ENCODE peak calls at places on chromosome 4, in ten cellular contexts. Y, O, G, S, U, P, B, V, I and J are unnamed samples.

GRCh38 chr4:99811117-99811516 is 5.5 kb upstream of the DAPP1 start:
- DNase-seq in Y (no peak), O (no peak), G (no peak), S (no peak), U (no peak), P (no peak), B (no peak), V (no peak), I (no peak), J (no peak)

GRCh38 chr4:153776601-153777000 is 12.3 kb downstream of the SFRP2 start:
- DNase-seq in Y (no peak), O (no peak), G (no peak), S (no peak), U (no peak), P (no peak), B (no peak), V (no peak), I (no peak), J (no peak)

GRCh38 chr4:101708640-101709039 is 81.9 kb upstream of the BANK1 start:
- DNase-seq in Y (no peak), O (no peak), G (no peak), S (no peak), U (no peak), P (no peak), B (no peak), V (peak), I (no peak), J (no peak)

GRCh38 chr4:116688536-116688935 is 396.8 kb downstream of the TRAM1L1 start:
- DNase-seq in Y (no peak), O (no peak), G (no peak), S (no peak), U (no peak), P (no peak), B (no peak), V (no peak), I (no peak), J (no peak)

GRCh38 chr4:184529283-184529682 is 54.9 kb upstream of the IRF2 start:
- DNase-seq in Y (no peak), O (peak), G (no peak), S (no peak), U (no peak), P (no peak), B (peak), V (no peak), I (no peak), J (peak)

GRCh38 chr4:78244691-78245485 is 187.8 kb downstream of the FRAS1 start:
- DNase-seq in Y (no peak), O (no peak), G (no peak), S (no peak), U (no peak), P (no peak), B (no peak), V (no peak), I (no peak), J (no peak)

GRCh38 chr4:33073811-33074210 is 2353.6 kb downstream of the PCDH7 start:
- DNase-seq in Y (peak), O (no peak), G (no peak), S (no peak), U (no peak), P (no peak), B (no peak), V (peak), I (no peak), J (no peak)

GRCh38 chr4:128277856-128278255 is 9.8 kb downstream of the PGRMC2 start:
- DNase-seq in Y (no peak), O (no peak), G (no peak), S (no peak), U (no peak), P (no peak), B (no peak), V (no peak), I (no peak), J (no peak)

GRCh38 chr4:10655968-10656367 is 28.6 kb downstream of the CLNK start:
- DNase-seq in Y (peak), O (peak), G (no peak), S (no peak), U (no peak), P (no peak), B (no peak), V (peak), I (no peak), J (no peak)

GRCh38 chr4:1523907-1524636 is 117.8 kb upstream of the NKX1-1 start:
- DNase-seq in Y (no peak), O (peak), G (no peak), S (no peak), U (no peak), P (no peak), B (no peak), V (no peak), I (no peak), J (no peak)

GRCh38 chr4:78661086-78661690 is 109.6 kb downstream of the ANXA3 start:
- DNase-seq in Y (no peak), O (no peak), G (no peak), S (no peak), U (no peak), P (no peak), B (no peak), V (no peak), I (no peak), J (no peak)

GRCh38 chr4:15344041-15344440 is 83.8 kb upstream of the C1QTNF7 start:
- DNase-seq in Y (peak), O (no peak), G (peak), S (no peak), U (no peak), P (no peak), B (no peak), V (peak), I (no peak), J (no peak)

GRCh38 chr4:25252230-25253071 is 18.6 kb downstream of the PI4K2B start:
- DNase-seq in Y (no peak), O (no peak), G (no peak), S (no peak), U (no peak), P (no peak), B (no peak), V (no peak), I (no peak), J (no peak)

GRCh38 chr4:140012688-140013087 is 141.3 kb downstream of the MAML3 start:
- DNase-seq in Y (peak), O (peak), G (peak), S (peak), U (peak), P (peak), B (peak), V (peak), I (peak), J (peak)